ENCODE peak calls at places on chromosomes 6 and 20, in six cellular contexts. W is IMR-90, F is H9, R is H1, L is mesenchymal stem cell, Q is trophoblast cell. T is an unnamed sample.

GRCh38 chr6:142537612-142538478 is 236.0 kb downstream of the ADGRG6 start:
- DNase-seq in R (peak; percentile 79), F (peak; percentile 51), L (no peak), Q (peak; percentile 4), W (peak; percentile 34), T (no peak)

GRCh38 chr20:58715709-58716475 is 23.3 kb downstream of the NPEPL1 start:
- DNase-seq in Q (no peak), L (no peak), F (peak; percentile 24), W (no peak), R (peak; percentile 47), T (no peak)

GRCh38 chr6:20569000-20569610 is 34.8 kb downstream of the CDKAL1 start:
- DNase-seq in R (no peak), W (peak; percentile 37), F (no peak), L (no peak), Q (no peak), T (no peak)

GRCh38 chr20:43363506-43363905 is 94.2 kb upstream of the SRSF6 start:
- DNase-seq in F (no peak), R (no peak), Q (no peak), L (no peak), W (no peak), T (no peak)

GRCh38 chr6:16761469-16762264 is 407 bp upstream of the ATXN1 start:
- DNase-seq in Q (peak; percentile 73), R (peak; percentile 88), F (peak; percentile 91), L (peak; percentile 95), W (peak; percentile 91), T (peak; percentile 67)

GRCh38 chr6:20827798-20828197 is 293.5 kb downstream of the CDKAL1 start:
- DNase-seq in R (no peak), L (no peak), W (peak; percentile 61), F (no peak), Q (no peak), T (no peak)

GRCh38 chr6:107020239-107020638 is 7.8 kb upstream of the MTRES1 start:
- DNase-seq in W (no peak), Q (no peak), L (no peak), F (no peak), R (no peak), T (no peak)

GRCh38 chr6:143843689-143844405 is 709 bp downstream of the LTV1 start:
- DNase-seq in W (peak; percentile 11), F (no peak), Q (no peak), L (peak; percentile 45), R (no peak), T (no peak)

GRCh38 chr20:60314727-60315126 is 356.5 kb downstream of the CDH26 start:
- DNase-seq in F (no peak), L (no peak), W (no peak), R (no peak), Q (no peak), T (no peak)

GRCh38 chr6:166253277-166254229 is 54.6 kb downstream of the PRR18 start:
- DNase-seq in W (no peak), F (peak; percentile 46), R (no peak), L (peak; percentile 15), Q (no peak), T (peak; percentile 35)

GRCh38 chr20:59825944-59826759 is 107.3 kb downstream of the SYCP2 start:
- DNase-seq in W (no peak), R (peak; percentile 33), Q (no peak), L (no peak), F (peak; percentile 19), T (no peak)

GRCh38 chr6:80531676-80532619 is 425.5 kb downstream of the BCKDHB start:
- DNase-seq in F (no peak), L (no peak), Q (no peak), R (no peak), W (peak; percentile 31), T (no peak)

GRCh38 chr20:46946181-46946624 is 51.6 kb downstream of the EYA2 start:
- DNase-seq in R (no peak), L (no peak), F (no peak), W (no peak), Q (no peak), T (no peak)

GRCh38 chr6:138815797-138816528 is 20.1 kb downstream of the ECT2L start:
- DNase-seq in Q (peak; percentile 30), R (no peak), W (peak; percentile 79), F (no peak), L (peak; percentile 81), T (peak; percentile 40)

GRCh38 chr20:19807901-19808300 is 49.8 kb downstream of the RIN2 start:
- DNase-seq in R (no peak), F (no peak), W (peak; percentile 52), L (no peak), Q (no peak), T (no peak)

GRCh38 chr20:19811231-19811630 is 53.2 kb downstream of the RIN2 start:
- DNase-seq in W (no peak), Q (no peak), R (no peak), L (no peak), F (no peak), T (no peak)

GRCh38 chr20:19809487-19809886 is 51.4 kb downstream of the RIN2 start:
- DNase-seq in F (no peak), L (no peak), Q (no peak), W (no peak), R (no peak), T (no peak)

GRCh38 chr20:19808498-19808897 is 50.4 kb downstream of the RIN2 start:
- DNase-seq in W (no peak), R (no peak), Q (no peak), L (no peak), F (no peak), T (no peak)

GRCh38 chr20:19806806-19807691 is 49.0 kb downstream of the RIN2 start:
- DNase-seq in R (no peak), L (no peak), Q (no peak), F (no peak), W (peak; percentile 35), T (no peak)
- H3K23ac ChIP-seq in R (no peak overlapping the region), L (no peak overlapping the region), Q (no peak overlapping the region), F (no peak overlapping the region), W (peak overlapping the region; percentile 73), T (no peak overlapping the region)

DNA sequence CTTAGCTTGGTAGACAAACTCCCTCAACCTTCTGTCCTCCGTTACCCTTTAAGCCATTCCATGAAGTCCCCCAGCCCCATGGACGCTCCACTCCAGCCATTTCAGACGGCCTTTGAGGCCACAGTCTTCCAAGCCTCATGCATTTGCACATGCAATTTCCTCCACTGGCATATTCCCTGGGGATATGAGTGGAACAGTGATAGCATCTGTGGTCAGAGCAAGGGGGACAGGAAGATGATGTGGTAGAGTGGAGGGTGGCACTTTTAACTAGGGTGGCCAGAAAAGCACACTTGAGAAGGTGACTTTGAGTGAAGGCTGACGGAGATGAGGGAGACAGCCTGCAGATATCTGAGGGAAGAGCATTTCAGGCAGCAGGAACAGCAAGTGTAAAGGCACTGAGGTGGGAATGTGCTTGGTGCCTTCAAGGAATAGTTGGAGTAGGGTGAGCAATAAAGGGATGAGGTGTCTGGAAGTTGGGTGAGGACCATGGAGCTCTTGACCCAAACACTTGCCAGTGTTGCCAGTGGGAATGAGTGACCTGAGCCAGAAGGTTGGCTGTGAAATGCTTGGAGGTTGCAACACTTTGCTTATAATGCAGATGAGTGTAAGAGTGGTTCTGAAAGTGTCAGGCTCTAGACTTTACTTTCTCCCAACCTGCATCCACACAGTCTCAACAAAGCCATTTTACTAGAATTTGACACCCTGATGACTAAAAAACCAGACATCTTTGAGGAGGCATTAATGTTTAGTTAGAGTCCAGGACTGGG is 275.6 kb upstream of the SUPT3H start:
- DNase-seq in L (no peak), W (no peak), F (no peak), Q (no peak), R (no peak), T (no peak)
- H4K91ac ChIP-seq in L (peak overlapping the region; percentile 72), W (peak overlapping the region; percentile 68), F (no peak overlapping the region), Q (peak overlapping the region; percentile 64), R (no peak overlapping the region), T (no peak overlapping the region)

DNA sequence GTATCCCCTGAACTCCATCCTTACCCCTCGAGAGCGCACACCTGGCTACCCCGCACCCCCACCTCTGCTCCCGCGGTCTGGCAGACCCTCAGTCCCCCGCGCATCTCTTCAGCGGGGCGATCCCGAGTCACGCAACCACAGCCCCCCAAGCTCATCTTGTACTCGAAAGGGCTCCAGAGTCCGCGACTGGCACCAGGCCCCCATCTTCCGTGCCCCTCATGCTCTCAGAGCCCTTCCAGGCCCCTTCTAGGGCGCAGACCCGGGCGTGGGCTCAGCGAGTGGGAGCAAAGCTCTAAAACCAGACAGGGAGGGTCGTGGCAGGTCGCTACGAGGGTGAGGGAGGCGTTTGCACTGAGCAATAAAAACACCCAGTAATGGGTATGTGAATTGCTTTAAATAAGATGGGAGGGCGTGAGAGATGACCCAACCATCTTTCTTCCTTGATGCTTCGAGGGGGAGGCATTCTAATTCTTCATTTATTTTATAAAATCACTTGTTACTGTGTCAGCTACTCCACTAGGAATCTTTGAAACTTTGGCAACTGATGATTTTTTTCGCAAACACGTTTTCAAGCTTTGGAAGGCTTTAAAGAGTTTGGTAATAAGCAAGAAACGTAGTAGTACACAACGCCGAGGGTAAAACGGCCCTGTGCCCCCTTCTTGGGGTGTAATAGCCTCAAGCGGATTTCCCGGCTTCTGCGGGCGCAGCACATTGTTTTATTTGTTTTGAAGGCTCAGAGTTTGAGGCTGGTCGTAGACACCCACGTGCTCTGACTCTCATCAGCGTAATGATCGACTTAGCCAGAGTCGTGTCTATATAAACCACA is 42.6 kb upstream of the SUPT3H start:
- DNase-seq in R (no peak), L (peak; percentile 72), F (no peak), Q (no peak), W (peak; percentile 64), T (peak; percentile 33)
- H3K23ac ChIP-seq in R (no peak overlapping the region), L (peak overlapping the region; percentile 41), F (no peak overlapping the region), Q (no peak overlapping the region), W (no peak overlapping the region), T (peak overlapping the region; percentile 61)

GRCh38 chr6:73088138-73088813 is 137.0 kb downstream of the KHDC1L start:
- DNase-seq in W (no peak), Q (no peak), L (no peak), R (no peak), F (no peak), T (no peak)
- H4K91ac ChIP-seq in W (no peak overlapping the region), Q (no peak overlapping the region), L (no peak overlapping the region), R (no peak overlapping the region), F (no peak overlapping the region), T (no peak overlapping the region)